ENCODE peak calls at places on chromosomes 5 and 9, in eight cellular contexts. L, A, T, P, D, O, N and C are unnamed samples.

GRCh38 chr5:149708981-149709594 is 21.0 kb upstream of the PPARGC1B start:
- DNase-seq in L (no peak), A (no peak), T (no peak), P (no peak), D (no peak), O (no peak), N (no peak), C (no peak)

GRCh38 chr9:4207881-4208615 is 91.8 kb downstream of the GLIS3 start:
- DNase-seq in L (no peak), A (no peak), T (no peak), P (no peak), D (no peak), O (no peak), N (no peak), C (no peak)

GRCh38 chr5:12876541-12877298 is 972.5 kb upstream of the CTNND2 start:
- DNase-seq in L (no peak), A (no peak), T (no peak), P (no peak), D (no peak), O (no peak), N (no peak), C (no peak)

GRCh38 chr5:55338810-55339243 is 31.0 kb downstream of the MTREX start:
- DNase-seq in L (no peak), A (no peak), T (no peak), P (no peak), D (peak), O (peak), N (peak), C (peak)

GRCh38 chr5:172789687-172790495 is 18.9 kb upstream of the DUSP1 start:
- DNase-seq in L (no peak), A (no peak), T (no peak), P (no peak), D (no peak), O (no peak), N (no peak), C (no peak)

GRCh38 chr9:123960366-123960765 is 30.4 kb upstream of the DENND1A start:
- DNase-seq in L (no peak), A (no peak), T (no peak), P (no peak), D (no peak), O (no peak), N (no peak), C (no peak)

GRCh38 chr5:177476531-177477233 is 3.2 kb upstream of the DBN1 start:
- DNase-seq in L (no peak), A (no peak), T (no peak), P (no peak), D (no peak), O (no peak), N (no peak), C (no peak)

GRCh38 chr9:137138058-137138697 is 776 bp upstream of the GRIN1 start:
- DNase-seq in L (peak), A (no peak), T (no peak), P (no peak), D (no peak), O (no peak), N (no peak), C (peak)

GRCh38 chr5:5671823-5672222 is 249.3 kb downstream of the ICE1 start:
- DNase-seq in L (no peak), A (no peak), T (no peak), P (no peak), D (no peak), O (no peak), N (no peak), C (no peak)

GRCh38 chr5:41369799-41370198 is 140.6 kb downstream of the PLCXD3 start:
- DNase-seq in L (no peak), A (no peak), T (no peak), P (no peak), D (no peak), O (no peak), N (no peak), C (no peak)

GRCh38 chr5:166493627-166494026 is 1797.8 kb upstream of the WWC1 start:
- DNase-seq in L (peak), A (no peak), T (no peak), P (no peak), D (no peak), O (no peak), N (no peak), C (no peak)

GRCh38 chr9:76913467-76913866 is 7.6 kb upstream of the PRUNE2 start:
- DNase-seq in L (no peak), A (no peak), T (no peak), P (no peak), D (no peak), O (no peak), N (no peak), C (no peak)

GRCh38 chr9:124209279-124209678 is 48.5 kb upstream of the NEK6 start:
- DNase-seq in L (no peak), A (no peak), T (no peak), P (no peak), D (no peak), O (no peak), N (no peak), C (no peak)

GRCh38 chr9:23849379-23849778 is 23.3 kb upstream of the ELAVL2 start:
- DNase-seq in L (no peak), A (no peak), T (no peak), P (no peak), D (no peak), O (no peak), N (no peak), C (no peak)

GRCh38 chr5:143243103-143243502 is 160.4 kb downstream of the NR3C1 start:
- DNase-seq in L (no peak), A (no peak), T (no peak), P (no peak), D (no peak), O (no peak), N (no peak), C (no peak)

GRCh38 chr9:130872912-130873503 is 23.6 kb downstream of the QRFP start:
- DNase-seq in L (peak), A (no peak), T (no peak), P (no peak), D (no peak), O (no peak), N (no peak), C (peak)

GRCh38 chr9:138099803-138100598 is 222.4 kb downstream of the CACNA1B start:
- DNase-seq in L (no peak), A (no peak), T (no peak), P (no peak), D (no peak), O (no peak), N (no peak), C (peak)

GRCh38 chr5:7321724-7322123 is 74.2 kb upstream of the ADCY2 start:
- DNase-seq in L (no peak), A (no peak), T (peak), P (no peak), D (no peak), O (no peak), N (no peak), C (no peak)

GRCh38 chr9:16030513-16031185 is 477.8 kb downstream of the CCDC171 start:
- DNase-seq in L (no peak), A (no peak), T (peak), P (peak), D (no peak), O (no peak), N (peak), C (no peak)

GRCh38 chr5:122165574-122166021 is 36.3 kb downstream of the ZNF474 start:
- DNase-seq in L (no peak), A (no peak), T (no peak), P (no peak), D (no peak), O (no peak), N (no peak), C (no peak)

GRCh38 chr9:130610862-130611689 is 31.7 kb downstream of the FUBP3 start:
- DNase-seq in L (no peak), A (no peak), T (no peak), P (no peak), D (no peak), O (no peak), N (no peak), C (no peak)

GRCh38 chr9:133460405-133461175 is 812 bp downstream of the CACFD1 start:
- DNase-seq in L (no peak), A (peak), T (no peak), P (no peak), D (no peak), O (no peak), N (peak), C (peak)

GRCh38 chr9:87267701-87268100 is 230.0 kb upstream of the DAPK1 start:
- DNase-seq in L (no peak), A (no peak), T (no peak), P (no peak), D (no peak), O (no peak), N (no peak), C (no peak)

GRCh38 chr5:10133830-10134229 is 115.9 kb downstream of the ATPSCKMT start:
- DNase-seq in L (no peak), A (no peak), T (no peak), P (no peak), D (no peak), O (no peak), N (no peak), C (no peak)

GRCh38 chr5:113216545-113216944 is 218.2 kb downstream of the TSSK1B start:
- DNase-seq in L (no peak), A (no peak), T (no peak), P (no peak), D (no peak), O (no peak), N (no peak), C (no peak)

GRCh38 chr9:28464817-28465216 is 891.5 kb upstream of the C9orf72 start:
- DNase-seq in L (no peak), A (no peak), T (no peak), P (no peak), D (no peak), O (no peak), N (no peak), C (no peak)